ENCODE peak calls at places on chromosomes 6 and 20, in ten cellular contexts. B is endothelial cell, X is fibroblast of mammary gland, Z is foreskin fibroblast, R is fibroblast of lung, K is MCF 10A, E is fibroblast of villous mesenchyme, G is foreskin keratinocyte, T is astrocyte of the spinal cord, M is cardiac muscle cell. Q is an unnamed sample.

GRCh38 chr6:107264357-107264831 is 149.1 kb upstream of the BEND3 start:
- DNase-seq in R (peak; percentile 70), M (no peak), X (peak; percentile 88), Z (peak; percentile 71), E (peak; percentile 67), G (peak; percentile 80), T (peak; percentile 50), B (no peak), K (peak; percentile 69), Q (peak; percentile 40)

GRCh38 chr6:162907876-162908481 is 180.2 kb downstream of the PACRG start:
- DNase-seq in B (no peak), K (peak; percentile 42), X (peak; percentile 71), E (peak; percentile 63), Z (peak; percentile 35), R (peak; percentile 86), T (peak; percentile 79), M (no peak), G (peak; percentile 33), Q (no peak)

GRCh38 chr6:40918035-40918651 is 120.9 kb downstream of the UNC5CL start:
- DNase-seq in X (no peak), T (no peak), G (no peak), B (no peak), M (no peak), R (no peak), E (no peak), K (no peak), Z (no peak), Q (no peak)

GRCh38 chr6:32668226-32668747 is 1.8 kb upstream of the HLA-DQB1 start:
- DNase-seq in M (peak; percentile 84), B (no peak), E (peak; percentile 10), K (peak; percentile 40), R (no peak), X (peak; percentile 6), Z (no peak), G (peak; percentile 77), T (no peak), Q (no peak)

GRCh38 chr6:148999921-149000589 is 253.2 kb downstream of the UST start:
- DNase-seq in G (peak; percentile 77), X (peak; percentile 89), M (peak; percentile 37), T (peak; percentile 91), B (no peak), K (peak; percentile 85), E (peak; percentile 87), Z (peak; percentile 90), R (peak; percentile 88), Q (no peak)

GRCh38 chr20:10558635-10559187 is 115.1 kb downstream of the JAG1 start:
- DNase-seq in T (peak; percentile 92), G (peak; percentile 99), K (peak; percentile 90), R (peak; percentile 94), E (peak; percentile 82), B (no peak), M (peak; percentile 32), Z (peak; percentile 92), X (peak; percentile 85), Q (no peak)

GRCh38 chr6:36650848-36651247 is 27.7 kb upstream of the CDKN1A start:
- DNase-seq in M (no peak), T (no peak), G (no peak), B (no peak), E (no peak), K (no peak), Z (no peak), R (peak; percentile 17), X (no peak), Q (no peak)

GRCh38 chr6:144360401-144360800 is 75.3 kb downstream of the UTRN start:
- DNase-seq in X (no peak), G (no peak), M (no peak), E (no peak), B (no peak), R (no peak), T (no peak), K (peak; percentile 69), Z (no peak), Q (no peak)

GRCh38 chr6:137879885-137880430 is 12.9 kb downstream of the TNFAIP3 start:
- DNase-seq in E (no peak), M (no peak), R (no peak), B (no peak), K (no peak), X (no peak), G (peak; percentile 11), T (no peak), Z (no peak), Q (no peak)

GRCh38 chr6:137877113-137877512 is 10.1 kb downstream of the TNFAIP3 start:
- DNase-seq in M (no peak), Z (no peak), T (no peak), K (no peak), R (no peak), X (no peak), B (no peak), E (no peak), G (peak; percentile 4), Q (no peak)

GRCh38 chr6:137879301-137879700 is 12.2 kb downstream of the TNFAIP3 start:
- DNase-seq in X (no peak), K (no peak), T (no peak), G (peak; percentile 3), Z (no peak), M (no peak), B (no peak), R (no peak), E (no peak), Q (no peak)

GRCh38 chr6:137878070-137878809 is 11.2 kb downstream of the TNFAIP3 start:
- DNase-seq in G (peak; percentile 17), E (no peak), K (no peak), T (no peak), R (peak; percentile 18), B (no peak), M (no peak), Z (no peak), X (no peak), Q (no peak)

GRCh38 chr6:137878810-137879285 is 11.8 kb downstream of the TNFAIP3 start:
- DNase-seq in M (peak; percentile 74), X (no peak), T (no peak), B (peak; percentile 76), Z (no peak), R (no peak), K (no peak), E (no peak), G (peak; percentile 3), Q (no peak)
- TF ChIP-seq CTCF in M (no peak), X (no peak), T (peak; percentile 38), B (no peak), Z (no peak), R (no peak), K (no peak), E (no peak), G (no peak), Q (no peak)

DNA sequence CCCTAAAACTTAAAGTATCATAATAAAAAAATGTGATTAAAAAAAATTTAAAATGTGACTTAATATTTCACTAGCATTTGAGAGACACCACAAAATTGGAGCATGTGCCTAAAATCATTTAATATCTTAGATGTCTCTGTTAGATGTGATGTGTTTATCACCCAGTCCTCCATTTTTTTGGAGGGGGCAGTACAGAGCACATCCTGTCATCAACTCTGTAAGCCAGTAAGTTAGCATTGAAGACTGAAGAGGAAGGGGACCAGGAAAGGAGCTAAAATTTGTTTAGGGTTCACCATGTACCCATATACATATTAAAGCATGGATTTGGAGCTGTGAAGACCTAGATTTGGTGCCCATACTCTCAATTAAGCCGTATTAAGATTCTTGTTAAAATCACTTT is 30.7 kb upstream of the ADIG start:
- DNase-seq in Z (no peak), K (peak; percentile 11), T (no peak), X (no peak), B (no peak), E (no peak), R (no peak), G (no peak), M (no peak), Q (no peak)
- TF ChIP-seq CTCF in Z (no peak), K (no peak), T (no peak), X (peak; percentile 17), B (peak; percentile 27), E (no peak), R (peak; percentile 17), G (peak; percentile 38), M (no peak), Q (peak; percentile 48)

GRCh38 chr6:38178584-38178886 is 359.0 kb downstream of the ZFAND3 start:
- DNase-seq in T (no peak), B (no peak), G (no peak), Z (no peak), K (no peak), E (no peak), M (no peak), R (no peak), X (no peak), Q (no peak)

GRCh38 chr6:38180586-38180985 is 361.1 kb downstream of the ZFAND3 start:
- DNase-seq in B (no peak), G (no peak), E (no peak), K (no peak), X (no peak), M (no peak), T (no peak), R (no peak), Z (no peak), Q (no peak)

GRCh38 chr6:38177885-38178583 is 358.5 kb downstream of the ZFAND3 start:
- DNase-seq in M (no peak), K (no peak), B (no peak), X (no peak), R (no peak), T (no peak), E (no peak), G (no peak), Z (no peak), Q (no peak)

GRCh38 chr6:38179300-38179699 is 359.8 kb downstream of the ZFAND3 start:
- DNase-seq in E (no peak), Z (no peak), M (no peak), R (no peak), B (no peak), T (no peak), K (no peak), X (no peak), G (no peak), Q (no peak)

DNA sequence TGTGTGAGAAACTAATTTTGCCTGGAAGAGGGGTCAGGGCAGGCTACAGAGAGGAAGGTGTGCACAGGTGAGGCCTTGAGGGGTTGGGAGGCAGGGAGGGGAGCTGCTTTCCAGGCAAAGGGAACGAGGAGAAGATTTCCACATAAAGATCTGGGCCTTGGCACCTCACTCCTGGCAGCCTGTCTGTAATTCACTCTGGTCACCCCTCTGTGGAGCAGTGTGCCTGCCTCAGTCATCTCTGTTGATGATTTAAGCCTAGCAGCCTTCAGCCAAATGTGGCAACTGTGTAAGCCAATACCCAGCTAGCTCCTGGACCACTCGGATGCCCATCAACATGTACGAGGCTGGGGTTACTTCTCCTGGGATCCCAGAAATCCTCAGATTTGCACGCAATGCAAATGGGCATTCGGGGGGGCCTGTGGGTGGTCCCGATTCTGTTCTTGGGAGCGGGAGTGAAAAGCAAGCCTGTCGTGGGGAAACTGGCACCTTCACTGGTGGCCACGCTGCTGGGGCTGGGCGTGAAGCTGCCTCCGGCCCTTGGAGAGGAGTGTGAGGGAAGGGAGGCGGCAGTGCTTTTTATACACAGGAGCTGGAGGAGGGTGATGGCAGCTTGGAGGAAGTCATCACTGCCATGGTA is 360.4 kb downstream of the ZFAND3 start:
- DNase-seq in M (no peak), Z (no peak), T (no peak), E (no peak), X (no peak), B (no peak), G (no peak), K (no peak), R (no peak), Q (no peak)
- TF ChIP-seq CTCF in M (no peak), Z (no peak), T (no peak), E (no peak), X (no peak), B (no peak), G (peak; percentile 11), K (no peak), R (no peak), Q (no peak)

DNA sequence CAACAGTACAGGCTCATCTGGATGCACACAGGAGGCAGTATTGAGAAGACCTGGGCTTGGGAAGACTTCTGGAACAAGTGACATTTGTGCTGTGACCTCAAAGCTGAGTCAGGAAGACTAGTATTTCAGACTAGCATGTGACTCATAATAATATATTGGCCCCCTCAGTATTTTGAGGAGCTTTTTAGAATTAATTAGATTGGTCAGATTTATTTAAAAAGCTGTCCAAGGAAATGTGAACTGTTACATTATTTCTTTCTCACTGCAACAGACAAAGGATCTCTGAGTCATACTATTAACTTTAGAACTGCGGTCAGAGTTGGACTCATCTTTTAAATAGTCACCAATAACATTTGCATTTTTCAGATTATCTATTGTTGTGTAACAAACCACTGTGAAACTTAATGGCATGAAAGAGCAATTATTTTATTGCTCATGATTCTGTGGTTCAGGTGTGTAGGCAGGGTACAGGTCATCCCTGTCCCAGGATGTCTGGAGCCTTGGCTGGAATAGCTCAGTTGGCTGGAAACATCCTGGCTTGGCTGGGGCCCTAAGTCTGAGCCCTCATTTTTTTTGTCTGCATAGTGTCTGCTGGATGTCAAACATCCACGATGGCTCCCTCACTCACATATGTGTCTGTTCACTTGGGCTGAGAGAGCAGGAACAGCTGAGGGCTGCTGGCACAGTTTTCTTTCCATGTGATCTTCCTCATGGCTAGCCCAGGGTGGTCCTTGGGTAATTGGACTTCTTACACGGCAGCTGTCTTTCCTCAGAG is 46.8 kb downstream of the MAP3K4 start:
- DNase-seq in T (peak; percentile 97), K (peak; percentile 81), M (no peak), Z (peak; percentile 92), R (peak; percentile 92), X (peak; percentile 100), B (no peak), G (peak; percentile 96), E (peak; percentile 92), Q (no peak)
- TF ChIP-seq CTCF in T (peak; percentile 41), K (no peak), M (peak; percentile 26), Z (peak; percentile 40), R (peak; percentile 37), X (peak; percentile 62), B (no peak), G (peak; percentile 64), E (peak; percentile 39), Q (no peak)

Q was measured in Caco-2.